ENCODE peak calls at places on chromosomes 12 and 14, in ten cellular contexts. U, H, I, X, M, S, P, D, K and C are unnamed samples.

GRCh38 chr12:88448337-88448944 is 131.8 kb downstream of the KITLG start:
- DNase-seq in U (no peak), H (no peak), I (no peak), X (no peak), M (no peak), S (no peak), P (no peak), D (peak), K (no peak), C (no peak)

GRCh38 chr12:120453977-120454376 is 7.7 kb downstream of the GATC start:
- DNase-seq in U (no peak), H (no peak), I (peak), X (no peak), M (peak), S (no peak), P (peak), D (no peak), K (peak), C (no peak)

GRCh38 chr14:60863251-60863650 is 117.6 kb downstream of the TRMT5 start:
- DNase-seq in U (no peak), H (no peak), I (no peak), X (no peak), M (no peak), S (no peak), P (no peak), D (no peak), K (no peak), C (no peak)

GRCh38 chr14:95915326-95915725 is 38.7 kb downstream of the TUNAR start:
- DNase-seq in U (no peak), H (no peak), I (no peak), X (no peak), M (no peak), S (no peak), P (no peak), D (no peak), K (no peak), C (no peak)

GRCh38 chr12:120962487-120963054 is 15.8 kb upstream of the HNF1A start:
- DNase-seq in U (no peak), H (no peak), I (no peak), X (no peak), M (peak), S (no peak), P (no peak), D (no peak), K (no peak), C (no peak)

GRCh38 chr12:126668538-126668937 is 1598.4 kb upstream of the TMEM132C start:
- DNase-seq in U (no peak), H (no peak), I (peak), X (no peak), M (peak), S (no peak), P (no peak), D (no peak), K (no peak), C (no peak)

GRCh38 chr12:115335594-115335993 is 651.6 kb upstream of the TBX3 start:
- DNase-seq in U (peak), H (no peak), I (no peak), X (no peak), M (no peak), S (no peak), P (no peak), D (no peak), K (no peak), C (no peak)

GRCh38 chr14:44112774-44113460 is 394.2 kb downstream of the FSCB start:
- DNase-seq in U (no peak), H (no peak), I (peak), X (no peak), M (peak), S (no peak), P (no peak), D (no peak), K (no peak), C (no peak)

GRCh38 chr14:21087294-21088091 is 11.0 kb downstream of the ZNF219 start:
- DNase-seq in U (peak), H (no peak), I (peak), X (peak), M (peak), S (no peak), P (peak), D (peak), K (peak), C (no peak)